ENCODE peak calls at places on chromosomes 6 and 20, in seven cellular contexts. L is HT1080, S is astrocyte of the cerebellum, F is NB4, W is Panc1, D is brain pericyte, J is right lobe of liver. M is an unnamed sample.

GRCh38 chr20:44026932-44027685 is 112.5 kb downstream of the TOX2 start:
- DNase-seq in L (no peak), S (no peak), F (no peak), W (no peak), D (no peak), J (no peak), M (no peak)

GRCh38 chr20:49579874-49580817 is 12.2 kb upstream of the PTGIS start:
- DNase-seq in L (no peak), S (peak; percentile 69), F (no peak), W (no peak), D (no peak), J (no peak), M (no peak)

GRCh38 chr6:75745404-75745803 is 3.6 kb upstream of the MYO6 start:
- DNase-seq in L (no peak), S (no peak), F (no peak), W (no peak), D (no peak), J (no peak), M (no peak)

GRCh38 chr20:46342451-46343357 is 34.4 kb upstream of the CDH22 start:
- DNase-seq in L (no peak), S (no peak), F (no peak), W (no peak), D (no peak), J (no peak), M (no peak)

GRCh38 chr20:59518881-59519706 is 85.2 kb upstream of the PHACTR3 start:
- DNase-seq in L (peak; percentile 43), S (no peak), F (peak; percentile 69), W (peak; percentile 57), D (no peak), J (no peak), M (peak; percentile 25)

GRCh38 chr6:136524936-136525413 is 25.2 kb downstream of the MAP7 start:
- DNase-seq in L (no peak), S (no peak), F (peak; percentile 69), W (no peak), D (no peak), J (no peak), M (peak; percentile 22)

GRCh38 chr20:57654998-57655811 is 35.0 kb upstream of the ZBP1 start:
- DNase-seq in L (no peak), S (no peak), F (no peak), W (no peak), D (no peak), J (no peak), M (no peak)

GRCh38 chr6:167734662-167735497 is 91.8 kb upstream of the AFDN start:
- DNase-seq in L (no peak), S (no peak), F (no peak), W (no peak), D (no peak), J (peak; percentile 73), M (no peak)

GRCh38 chr6:33112148-33112547 is 36.4 kb downstream of the HLA-DPB1 start:
- DNase-seq in L (peak; percentile 55), S (no peak), F (peak; percentile 62), W (no peak), D (no peak), J (no peak), M (no peak)

GRCh38 chr6:168345896-168346754 is 26.5 kb upstream of the DACT2 start:
- DNase-seq in L (no peak), S (no peak), F (no peak), W (no peak), D (no peak), J (no peak), M (no peak)

GRCh38 chr6:122631571-122632249 is 21.5 kb downstream of the PKIB start:
- DNase-seq in L (no peak), S (no peak), F (no peak), W (no peak), D (no peak), J (no peak), M (no peak)

GRCh38 chr6:45613678-45614077 is 235.9 kb upstream of the SUPT3H start:
- DNase-seq in L (no peak), S (no peak), F (no peak), W (no peak), D (peak; percentile 79), J (no peak), M (no peak)

GRCh38 chr6:113039013-113039412 is 691.9 kb downstream of the RFPL4B start:
- DNase-seq in L (no peak), S (no peak), F (no peak), W (no peak), D (no peak), J (no peak), M (no peak)

GRCh38 chr6:136647363-136647763 is 97.1 kb upstream of the MAP7 start:
- DNase-seq in L (peak; percentile 88), S (peak; percentile 61), F (peak; percentile 18), W (no peak), D (no peak), J (no peak), M (no peak)

GRCh38 chr20:49909499-49910339 is 5.6 kb downstream of the SPATA2 start:
- DNase-seq in L (no peak), S (no peak), F (peak; percentile 76), W (no peak), D (no peak), J (peak; percentile 79), M (no peak)

GRCh38 chr20:9590189-9590588 is 75.8 kb downstream of the LAMP5 start:
- DNase-seq in L (peak; percentile 51), S (peak; percentile 22), F (no peak), W (no peak), D (no peak), J (no peak), M (no peak)

GRCh38 chr6:45586216-45587171 is 208.8 kb upstream of the SUPT3H start:
- DNase-seq in L (no peak), S (no peak), F (peak; percentile 23), W (no peak), D (no peak), J (no peak), M (peak; percentile 21)

GRCh38 chr20:42963796-42964195 is 225.9 kb downstream of the PTPRT start:
- DNase-seq in L (no peak), S (no peak), F (no peak), W (no peak), D (no peak), J (no peak), M (no peak)

GRCh38 chr20:10453241-10453640 is 18.1 kb downstream of the SLX4IP start:
- DNase-seq in L (no peak), S (no peak), F (peak; percentile 97), W (no peak), D (no peak), J (no peak), M (no peak)

GRCh38 chr6:34469499-34469898 is 3.6 kb downstream of the PACSIN1 start:
- DNase-seq in L (no peak), S (no peak), F (no peak), W (no peak), D (no peak), J (no peak), M (no peak)

GRCh38 chr6:170266061-170266825 is 24.6 kb downstream of the DLL1 start:
- DNase-seq in L (no peak), S (no peak), F (peak; percentile 42), W (no peak), D (no peak), J (peak; percentile 52), M (no peak)

GRCh38 chr6:67129780-67130179 is 1422.8 kb upstream of the EYS start:
- DNase-seq in L (no peak), S (no peak), F (no peak), W (no peak), D (no peak), J (no peak), M (no peak)

GRCh38 chr20:41348430-41349172 is 8.0 kb downstream of the LPIN3 start:
- DNase-seq in L (no peak), S (no peak), F (no peak), W (no peak), D (no peak), J (no peak), M (no peak)

GRCh38 chr20:5171790-5172164 is 45.0 kb downstream of the CDS2 start:
- DNase-seq in L (no peak), S (no peak), F (no peak), W (no peak), D (no peak), J (no peak), M (no peak)

GRCh38 chr6:20630617-20631448 is 96.6 kb downstream of the CDKAL1 start:
- DNase-seq in L (no peak), S (no peak), F (no peak), W (no peak), D (no peak), J (no peak), M (peak; percentile 43)

GRCh38 chr6:79632580-79632979 is 1.5 kb downstream of the SH3BGRL2 start:
- DNase-seq in L (no peak), S (no peak), F (no peak), W (no peak), D (no peak), J (no peak), M (no peak)

GRCh38 chr6:20095436-20095835 is 116.8 kb downstream of the MBOAT1 start:
- DNase-seq in L (no peak), S (no peak), F (no peak), W (no peak), D (no peak), J (no peak), M (no peak)

GRCh38 chr20:17648782-17649730 is 33.0 kb downstream of the RRBP1 start:
- DNase-seq in L (no peak), S (no peak), F (peak; percentile 72), W (no peak), D (no peak), J (peak; percentile 74), M (peak; percentile 52)

GRCh38 chr6:140849441-140849840 is 1283.3 kb upstream of the GJE1 start:
- DNase-seq in L (no peak), S (no peak), F (no peak), W (no peak), D (no peak), J (no peak), M (no peak)

GRCh38 chr6:46421239-46421638 is 70.0 kb downstream of the RCAN2 start:
- DNase-seq in L (peak; percentile 1), S (no peak), F (peak; percentile 30), W (no peak), D (no peak), J (no peak), M (no peak)

GRCh38 chr20:41169791-41170351 is 32.5 kb downstream of the PLCG1 start:
- DNase-seq in L (peak; percentile 84), S (no peak), F (no peak), W (no peak), D (no peak), J (peak; percentile 39), M (no peak)

GRCh38 chr20:63578224-63579016 is 4.4 kb upstream of the HELZ2 start:
- DNase-seq in L (no peak), S (no peak), F (no peak), W (no peak), D (no peak), J (no peak), M (peak; percentile 4)

GRCh38 chr6:16238057-16238657 is at the start of gene GMPR:
- DNase-seq in L (peak; percentile 23), S (no peak), F (peak; percentile 80), W (no peak), D (no peak), J (peak; percentile 91), M (peak; percentile 23)

GRCh38 chr6:44051516-44051915 is 75.7 kb downstream of the MRPL14 start:
- DNase-seq in L (peak; percentile 87), S (peak; percentile 76), F (no peak), W (no peak), D (no peak), J (no peak), M (no peak)